ENCODE peak calls at places on chromosomes 11 and 22, in five cellular contexts. G, E, M, Y and T are unnamed samples.

GRCh38 chr22:45120931-45121330 is 42.8 kb upstream of the NUP50 start:
- DNase-seq in G (no peak), E (no peak), M (no peak), Y (no peak), T (no peak)

GRCh38 chr11:130876100-130876499 is 40.2 kb downstream of the SNX19 start:
- DNase-seq in G (no peak), E (no peak), M (no peak), Y (no peak), T (no peak)

GRCh38 chr11:60111793-60112192 is 23.3 kb downstream of the MS4A2 start:
- DNase-seq in G (no peak), E (no peak), M (no peak), Y (no peak), T (no peak)

GRCh38 chr22:37178350-37179125 is 9.5 kb downstream of the C1QTNF6 start:
- DNase-seq in G (no peak), E (peak), M (no peak), Y (no peak), T (no peak)

GRCh38 chr22:19848298-19849224 is 6.1 kb downstream of the GNB1L start:
- DNase-seq in G (peak), E (peak), M (no peak), Y (peak), T (no peak)

GRCh38 chr11:127693686-127694085 is 693.1 kb upstream of the KIRREL3 start:
- DNase-seq in G (no peak), E (no peak), M (no peak), Y (no peak), T (no peak)

GRCh38 chr11:125086633-125087296 is 23.7 kb downstream of the SLC37A2 start:
- DNase-seq in G (peak), E (no peak), M (no peak), Y (no peak), T (no peak)

GRCh38 chr22:47251911-47252310 is 489.5 kb downstream of the TBC1D22A start:
- DNase-seq in G (no peak), E (no peak), M (no peak), Y (no peak), T (no peak)

GRCh38 chr22:49614966-49615965 is 212.4 kb downstream of the BRD1 start:
- DNase-seq in G (no peak), E (no peak), M (no peak), Y (no peak), T (no peak)

GRCh38 chr11:64849600-64850356 is 5.3 kb upstream of the CDC42BPG start:
- DNase-seq in G (no peak), E (peak), M (no peak), Y (no peak), T (no peak)

GRCh38 chr11:113449743-113450142 is 25.5 kb downstream of the DRD2 start:
- DNase-seq in G (no peak), E (no peak), M (no peak), Y (no peak), T (no peak)

GRCh38 chr22:36829370-36830002 is 12.7 kb upstream of the PVALB start:
- DNase-seq in G (no peak), E (no peak), M (no peak), Y (no peak), T (no peak)

GRCh38 chr11:69353696-69354544 is 60.0 kb downstream of the MYEOV start:
- DNase-seq in G (no peak), E (no peak), M (no peak), Y (no peak), T (no peak)

GRCh38 chr11:63888170-63889086 is 28.5 kb downstream of the RCOR2 start:
- DNase-seq in G (no peak), E (peak), M (peak), Y (peak), T (peak)

GRCh38 chr11:1279674-1280055 is 29.8 kb downstream of the TOLLIP start:
- DNase-seq in G (no peak), E (no peak), M (no peak), Y (no peak), T (no peak)

GRCh38 chr11:8732748-8733241 is 50.2 kb downstream of the RPL27A start:
- DNase-seq in G (no peak), E (peak), M (no peak), Y (peak), T (no peak)

GRCh38 chr22:28498044-28498443 is 181.6 kb downstream of the TTC28 start:
- DNase-seq in G (no peak), E (no peak), M (no peak), Y (no peak), T (no peak)

GRCh38 chr11:47257518-47258316 is at the start of gene NR1H3:
- DNase-seq in G (peak), E (peak), M (peak), Y (peak), T (no peak)

GRCh38 chr11:60477035-60477445 is 15.5 kb upstream of the MS4A12 start:
- DNase-seq in G (no peak), E (no peak), M (peak), Y (no peak), T (peak)

GRCh38 chr11:90701040-90701439 is 478.2 kb upstream of the CHORDC1 start:
- DNase-seq in G (no peak), E (no peak), M (no peak), Y (no peak), T (peak)

GRCh38 chr11:111555255-111555654 is 14.7 kb downstream of the LAYN start:
- DNase-seq in G (no peak), E (peak), M (no peak), Y (no peak), T (no peak)

GRCh38 chr11:62394825-62395538 is 23.9 kb upstream of the SCGB1A1 start:
- DNase-seq in G (peak), E (peak), M (peak), Y (peak), T (peak)

GRCh38 chr22:22730655-22731373 is 86.4 kb downstream of the GGTLC2 start:
- DNase-seq in G (no peak), E (no peak), M (no peak), Y (no peak), T (no peak)

GRCh38 chr11:15926071-15926470 is 430.3 kb downstream of the SOX6 start:
- DNase-seq in G (no peak), E (peak), M (no peak), Y (no peak), T (no peak)

GRCh38 chr11:45659818-45660160 is 5.6 kb downstream of the CHST1 start:
- DNase-seq in G (no peak), E (no peak), M (no peak), Y (no peak), T (no peak)

GRCh38 chr11:38384568-38384967 is 1786.5 kb upstream of the RAG2 start:
- DNase-seq in G (no peak), E (no peak), M (no peak), Y (peak), T (no peak)

GRCh38 chr11:46901156-46901555 is 17.2 kb downstream of the LRP4 start:
- DNase-seq in G (no peak), E (no peak), M (no peak), Y (no peak), T (no peak)

GRCh38 chr22:35846804-35847203 is 129.1 kb downstream of the APOL5 start:
- DNase-seq in G (no peak), E (no peak), M (no peak), Y (no peak), T (no peak)

GRCh38 chr22:27531782-27532530 is 269.6 kb downstream of the MN1 start:
- DNase-seq in G (no peak), E (peak), M (no peak), Y (peak), T (no peak)

GRCh38 chr11:61041755-61042518 is 60.4 kb upstream of the CD5 start:
- DNase-seq in G (no peak), E (no peak), M (peak), Y (no peak), T (peak)

GRCh38 chr11:94786264-94787126 is 18.3 kb downstream of the AMOTL1 start:
- DNase-seq in G (peak), E (peak), M (peak), Y (peak), T (peak)

GRCh38 chr11:2585566-2586090 is 114.2 kb downstream of the KCNQ1OT1 start:
- DNase-seq in G (peak), E (no peak), M (no peak), Y (no peak), T (no peak)

GRCh38 chr22:35023692-35024363 is 42.1 kb upstream of the ISX start:
- DNase-seq in G (peak), E (peak), M (peak), Y (peak), T (peak)